ENCODE peak calls at places on chromosome 16, in six cellular contexts. One of them, this sample, is unnamed. For H3K27me3, the result is how much of the 10 kb centered on the place peaks cover.

GRCh38 chr16:46607529-46607928 is 13.7 kb downstream of the SHCBP1 start:
- DNase-seq in HCT116: peak
- DNase-seq in mammary epithelial cell: peak
- DNase-seq in neuronal stem cell: no peak
- DNase-seq in neural progenitor cell: no peak
- DNase-seq in mesenchymal stem cell: peak
- DNase-seq in this sample: peak

GRCh38 chr16:73092236-73092781 is 44.4 kb upstream of the ZFHX3 start:
- DNase-seq in mammary epithelial cell: no peak
- DNase-seq in neural progenitor cell: no peak
- DNase-seq in mesenchymal stem cell: no peak
- DNase-seq in HCT116: no peak
- DNase-seq in neuronal stem cell: no peak
- DNase-seq in this sample: no peak

GRCh38 chr16:80167657-80168056 is 373.1 kb upstream of the DYNLRB2 start:
- DNase-seq in HCT116: no peak
- DNase-seq in mesenchymal stem cell: no peak
- DNase-seq in mammary epithelial cell: peak
- DNase-seq in neuronal stem cell: no peak
- DNase-seq in neural progenitor cell: no peak
- DNase-seq in this sample: no peak

GRCh38 chr16:48378836-48379235 is 6.4 kb downstream of the SIAH1 start:
- DNase-seq in neural progenitor cell: no peak
- DNase-seq in mesenchymal stem cell: peak
- DNase-seq in neuronal stem cell: no peak
- DNase-seq in mammary epithelial cell: no peak
- DNase-seq in HCT116: no peak
- DNase-seq in this sample: no peak

GRCh38 chr16:11100239-11100750 is 155.7 kb downstream of the SOCS1 start:
- DNase-seq in mammary epithelial cell: no peak
- DNase-seq in neural progenitor cell: peak
- DNase-seq in HCT116: peak
- DNase-seq in mesenchymal stem cell: peak
- DNase-seq in neuronal stem cell: no peak
- DNase-seq in this sample: peak

GRCh38 chr16:53022374-53022773 is 30.3 kb downstream of the CHD9NB start:
- DNase-seq in mammary epithelial cell: peak
- DNase-seq in neuronal stem cell: peak
- DNase-seq in neural progenitor cell: peak
- DNase-seq in HCT116: peak
- DNase-seq in mesenchymal stem cell: peak
- DNase-seq in this sample: peak

GRCh38 chr16:20916927-20917326 is 16.4 kb downstream of the LYRM1 start:
- DNase-seq in neural progenitor cell: no peak
- DNase-seq in HCT116: no peak
- DNase-seq in mesenchymal stem cell: no peak
- DNase-seq in mammary epithelial cell: no peak
- DNase-seq in neuronal stem cell: no peak
- DNase-seq in this sample: no peak

GRCh38 chr16:1074379-1074649 is 1.8 kb downstream of the SSTR5 start:
- DNase-seq in HCT116: no peak
- DNase-seq in neuronal stem cell: no peak
- DNase-seq in mesenchymal stem cell: no peak
- DNase-seq in neural progenitor cell: no peak
- DNase-seq in mammary epithelial cell: no peak
- DNase-seq in this sample: no peak

GRCh38 chr16:9437115-9437514 is 345.7 kb downstream of the HAPSTR1 start:
- DNase-seq in mammary epithelial cell: no peak
- DNase-seq in neural progenitor cell: peak
- DNase-seq in HCT116: peak
- DNase-seq in neuronal stem cell: no peak
- DNase-seq in mesenchymal stem cell: no peak
- DNase-seq in this sample: no peak

GRCh38 chr16:16082255-16082654 is 132.8 kb downstream of the ABCC1 start:
- DNase-seq in mammary epithelial cell: no peak
- DNase-seq in mesenchymal stem cell: no peak
- DNase-seq in HCT116: no peak
- DNase-seq in neural progenitor cell: no peak
- DNase-seq in neuronal stem cell: no peak
- DNase-seq in this sample: no peak

GRCh38 chr16:25065899-25066298 is 45.6 kb upstream of the LCMT1 start:
- DNase-seq in neuronal stem cell: no peak
- DNase-seq in HCT116: no peak
- DNase-seq in mesenchymal stem cell: no peak
- DNase-seq in mammary epithelial cell: no peak
- DNase-seq in neural progenitor cell: no peak
- DNase-seq in this sample: no peak

GRCh38 chr16:761580-761979 is 1.0 kb downstream of the MSLN start:
- DNase-seq in mammary epithelial cell: no peak
- DNase-seq in neuronal stem cell: no peak
- DNase-seq in mesenchymal stem cell: no peak
- DNase-seq in HCT116: no peak
- DNase-seq in neural progenitor cell: no peak
- DNase-seq in this sample: no peak

GRCh38 chr16:2592786-2593185 is 55.0 kb downstream of the PDPK1 start:
- DNase-seq in neuronal stem cell: no peak
- DNase-seq in neural progenitor cell: no peak
- DNase-seq in mammary epithelial cell: no peak
- DNase-seq in HCT116: no peak
- DNase-seq in mesenchymal stem cell: no peak
- DNase-seq in this sample: no peak

GRCh38 chr16:27764869-27765675 is 215.1 kb downstream of the KATNIP start:
- DNase-seq in mammary epithelial cell: no peak
- DNase-seq in neuronal stem cell: no peak
- DNase-seq in neural progenitor cell: no peak
- DNase-seq in HCT116: no peak
- DNase-seq in mesenchymal stem cell: no peak
- DNase-seq in this sample: no peak

GRCh38 chr16:46908540-46909372 is 24.6 kb downstream of the GPT2 start:
- DNase-seq in mammary epithelial cell: peak
- DNase-seq in mesenchymal stem cell: peak
- DNase-seq in neural progenitor cell: peak
- DNase-seq in HCT116: peak
- DNase-seq in neuronal stem cell: peak
- DNase-seq in this sample: peak

GRCh38 chr16:67967183-67967955 is 1.1 kb downstream of the SLC12A4 start:
- DNase-seq in neural progenitor cell: no peak
- DNase-seq in neuronal stem cell: no peak
- DNase-seq in mammary epithelial cell: peak
- DNase-seq in HCT116: no peak
- DNase-seq in mesenchymal stem cell: peak
- DNase-seq in this sample: peak

GRCh38 chr16:81238296-81239011 is at the start of gene BCO1:
- DNase-seq in mammary epithelial cell: peak
- DNase-seq in mesenchymal stem cell: peak
- DNase-seq in neural progenitor cell: peak
- DNase-seq in neuronal stem cell: peak
- DNase-seq in HCT116: no peak
- DNase-seq in this sample: peak

GRCh38 chr16:51707666-51708065 is 556.6 kb upstream of the SALL1 start:
- DNase-seq in mammary epithelial cell: no peak
- DNase-seq in neuronal stem cell: no peak
- DNase-seq in mesenchymal stem cell: no peak
- DNase-seq in HCT116: no peak
- DNase-seq in neural progenitor cell: no peak
- DNase-seq in this sample: no peak

GRCh38 chr16:54594646-54595381 is 308.2 kb upstream of the IRX3 start:
- DNase-seq in neuronal stem cell: no peak
- DNase-seq in HCT116: no peak
- DNase-seq in mammary epithelial cell: no peak
- DNase-seq in mesenchymal stem cell: no peak
- DNase-seq in neural progenitor cell: peak
- DNase-seq in this sample: no peak

GRCh38 chr16:23857901-23858300 is 22.1 kb downstream of the PRKCB start:
- DNase-seq in neuronal stem cell: no peak
- DNase-seq in mammary epithelial cell: no peak
- DNase-seq in neural progenitor cell: no peak
- DNase-seq in mesenchymal stem cell: no peak
- DNase-seq in HCT116: no peak
- DNase-seq in this sample: no peak
- H3K4me2 ChIP-seq in neuronal stem cell: no peak
- H3K4me2 ChIP-seq in mammary epithelial cell: no peak
- H3K4me2 ChIP-seq in neural progenitor cell: no peak
- H3K4me2 ChIP-seq in mesenchymal stem cell: no peak
- H3K4me2 ChIP-seq in HCT116: no peak
- H3K4me2 ChIP-seq in this sample: no peak

GRCh38 chr16:57165483-57165882 is 20.4 kb downstream of the PSME3IP1 start:
- DNase-seq in neural progenitor cell: no peak
- DNase-seq in neuronal stem cell: no peak
- DNase-seq in mammary epithelial cell: no peak
- DNase-seq in mesenchymal stem cell: no peak
- DNase-seq in HCT116: no peak
- DNase-seq in this sample: no peak
- H3K27me3 ChIP-seq in neural progenitor cell: under half
- H3K27me3 ChIP-seq in neuronal stem cell: under half
- H3K27me3 ChIP-seq in mammary epithelial cell: under half
- H3K27me3 ChIP-seq in mesenchymal stem cell: under half
- H3K27me3 ChIP-seq in HCT116: under half
- H3K27me3 ChIP-seq in this sample: under half

DNA sequence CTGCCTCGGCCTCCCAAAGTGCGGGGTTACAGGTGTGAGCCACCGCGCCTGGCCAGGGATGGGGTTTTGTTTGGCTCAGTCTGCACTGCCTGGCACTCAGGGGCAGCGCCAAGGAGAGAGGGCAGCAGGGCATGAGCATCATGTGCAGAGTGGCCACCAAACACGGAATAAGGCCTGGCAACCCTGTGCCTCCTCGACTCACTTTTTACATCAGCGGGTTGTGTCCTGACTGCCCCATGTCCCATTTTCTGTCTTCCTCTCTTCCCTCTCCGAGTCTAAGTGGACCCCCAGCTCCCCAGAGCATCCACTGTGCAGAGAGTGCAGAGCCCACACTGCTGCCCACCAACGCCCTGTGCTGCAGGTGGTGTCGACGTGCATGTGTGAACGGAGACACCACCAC is 18.2 kb upstream of the TRAP1 start:
- DNase-seq in neuronal stem cell: no peak
- DNase-seq in mammary epithelial cell: no peak
- DNase-seq in mesenchymal stem cell: no peak
- DNase-seq in neural progenitor cell: no peak
- DNase-seq in HCT116: no peak
- DNase-seq in this sample: no peak
- H3K4me2 ChIP-seq in neuronal stem cell: no peak
- H3K4me2 ChIP-seq in mammary epithelial cell: no peak
- H3K4me2 ChIP-seq in mesenchymal stem cell: no peak
- H3K4me2 ChIP-seq in neural progenitor cell: no peak
- H3K4me2 ChIP-seq in HCT116: no peak
- H3K4me2 ChIP-seq in this sample: no peak

GRCh38 chr16:78252757-78253156 is 153.3 kb downstream of the WWOX start:
- DNase-seq in HCT116: no peak
- DNase-seq in neuronal stem cell: no peak
- DNase-seq in mammary epithelial cell: no peak
- DNase-seq in neural progenitor cell: no peak
- DNase-seq in mesenchymal stem cell: no peak
- DNase-seq in this sample: no peak
- H3K27me3 ChIP-seq in HCT116: under half
- H3K27me3 ChIP-seq in neuronal stem cell: under half
- H3K27me3 ChIP-seq in mammary epithelial cell: under half
- H3K27me3 ChIP-seq in neural progenitor cell: under half
- H3K27me3 ChIP-seq in mesenchymal stem cell: under half
- H3K27me3 ChIP-seq in this sample: under half

GRCh38 chr16:4437366-4437765 is 11.7 kb downstream of the DNAJA3 start:
- DNase-seq in HCT116: no peak
- DNase-seq in neural progenitor cell: no peak
- DNase-seq in mesenchymal stem cell: no peak
- DNase-seq in neuronal stem cell: no peak
- DNase-seq in mammary epithelial cell: no peak
- DNase-seq in this sample: no peak
- H3K4me2 ChIP-seq in HCT116: no peak
- H3K4me2 ChIP-seq in neural progenitor cell: no peak
- H3K4me2 ChIP-seq in mesenchymal stem cell: no peak
- H3K4me2 ChIP-seq in neuronal stem cell: no peak
- H3K4me2 ChIP-seq in mammary epithelial cell: no peak
- H3K4me2 ChIP-seq in this sample: no peak

GRCh38 chr16:84840687-84841627 is 21.2 kb downstream of the CRISPLD2 start:
- DNase-seq in HCT116: no peak
- DNase-seq in mesenchymal stem cell: no peak
- DNase-seq in neural progenitor cell: no peak
- DNase-seq in mammary epithelial cell: no peak
- DNase-seq in neuronal stem cell: no peak
- DNase-seq in this sample: no peak
- H3K27me3 ChIP-seq in HCT116: under half
- H3K27me3 ChIP-seq in mesenchymal stem cell: under half
- H3K27me3 ChIP-seq in neural progenitor cell: half or more
- H3K27me3 ChIP-seq in mammary epithelial cell: under half
- H3K27me3 ChIP-seq in neuronal stem cell: under half
- H3K27me3 ChIP-seq in this sample: under half